ENCODE peak calls at places on chromosomes 7 and 10, in five cellular contexts. J is GM12878, W is sigmoid colon, U is stomach, N is HCT116. S is an unnamed sample.

GRCh38 chr7:139602143-139602722 is 78.7 kb downstream of the CLEC2L start:
- DNase-seq in J (no peak), W (no peak), U (no peak), N (peak; percentile 15), S (no peak)

GRCh38 chr10:84541289-84541637 is 212.9 kb downstream of the CCSER2 start:
- DNase-seq in J (no peak), W (no peak), U (no peak), N (no peak), S (no peak)

GRCh38 chr10:6300106-6300783 is 97.5 kb downstream of the PFKFB3 start:
- DNase-seq in J (peak; percentile 97), W (no peak), U (no peak), N (no peak), S (peak; percentile 25)

GRCh38 chr10:24363070-24363469 is 154.1 kb downstream of the KIAA1217 start:
- DNase-seq in J (no peak), W (no peak), U (no peak), N (no peak), S (no peak)

GRCh38 chr10:58023341-58024073 is 244.2 kb downstream of the IPMK start:
- DNase-seq in J (no peak), W (no peak), U (no peak), N (no peak), S (no peak)

GRCh38 chr7:49703876-49704275 is 69.6 kb upstream of the VWC2 start:
- DNase-seq in J (no peak), W (no peak), U (no peak), N (no peak), S (no peak)

GRCh38 chr7:102912742-102913141 is at the start of gene LRRC17:
- DNase-seq in J (no peak), W (no peak), U (no peak), N (no peak), S (no peak)

GRCh38 chr10:77351386-77351785 is 286.2 kb downstream of the KCNMA1 start:
- DNase-seq in J (no peak), W (no peak), U (no peak), N (no peak), S (no peak)

GRCh38 chr7:148944935-148945934 is 61.1 kb upstream of the EZH2 start:
- DNase-seq in J (no peak), W (no peak), U (no peak), N (no peak), S (no peak)

GRCh38 chr7:142111509-142111908 is at the start of gene MGAM2:
- DNase-seq in J (no peak), W (no peak), U (no peak), N (no peak), S (no peak)

GRCh38 chr7:135490783-135491182 is 19.1 kb downstream of the CNOT4 start:
- DNase-seq in J (no peak), W (no peak), U (peak; percentile 53), N (no peak), S (no peak)

GRCh38 chr7:106767498-106768323 is 97.4 kb upstream of the PIK3CG start:
- DNase-seq in J (no peak), W (no peak), U (no peak), N (no peak), S (no peak)

GRCh38 chr7:148962823-148963582 is 65.3 kb downstream of the PDIA4 start:
- DNase-seq in J (peak; percentile 68), W (peak; percentile 82), U (peak; percentile 61), N (peak; percentile 60), S (no peak)

GRCh38 chr10:81820418-81820817 is 54.6 kb upstream of the NRG3 start:
- DNase-seq in J (no peak), W (no peak), U (no peak), N (no peak), S (no peak)

GRCh38 chr10:63798599-63799498 is 277.6 kb downstream of the REEP3 start:
- DNase-seq in J (no peak), W (peak; percentile 82), U (peak; percentile 72), N (no peak), S (no peak)

GRCh38 chr7:36303202-36304098 is 86.2 kb upstream of the ANLN start:
- DNase-seq in J (no peak), W (peak; percentile 92), U (peak; percentile 78), N (peak; percentile 83), S (no peak)

GRCh38 chr10:47289921-47290320 is 10.1 kb upstream of the GDF10 start:
- DNase-seq in J (no peak), W (peak; percentile 29), U (no peak), N (no peak), S (no peak)

GRCh38 chr10:108360187-108360586 is 1195.7 kb upstream of the SORCS1 start:
- DNase-seq in J (no peak), W (no peak), U (no peak), N (no peak), S (no peak)

GRCh38 chr10:125661942-125662515 is 20.9 kb downstream of the TEX36 start:
- DNase-seq in J (no peak), W (no peak), U (no peak), N (peak; percentile 97), S (no peak)

GRCh38 chr10:3106908-3107425 is 39.6 kb downstream of the PFKP start:
- DNase-seq in J (no peak), W (no peak), U (no peak), N (no peak), S (no peak)

GRCh38 chr7:5172196-5172800 is 17.7 kb upstream of the WIPI2 start:
- DNase-seq in J (no peak), W (no peak), U (no peak), N (no peak), S (no peak)

GRCh38 chr10:103276941-103277712 is at the start of gene INA:
- DNase-seq in J (no peak), W (no peak), U (no peak), N (no peak), S (peak; percentile 69)

GRCh38 chr10:113015201-113015600 is 65.2 kb downstream of the TCF7L2 start:
- DNase-seq in J (no peak), W (no peak), U (no peak), N (no peak), S (no peak)

GRCh38 chr7:1621718-1622117 is 48.4 kb upstream of the ELFN1 start:
- DNase-seq in J (no peak), W (no peak), U (no peak), N (no peak), S (no peak)

GRCh38 chr7:110877086-110877485 is 213.8 kb upstream of the LRRN3 start:
- DNase-seq in J (no peak), W (no peak), U (no peak), N (no peak), S (no peak)

GRCh38 chr10:71952745-71953144 is 11.4 kb upstream of the CHST3 start:
- DNase-seq in J (no peak), W (no peak), U (no peak), N (no peak), S (no peak)

GRCh38 chr10:80274396-80275134 is 14.9 kb downstream of the MAT1A start:
- DNase-seq in J (no peak), W (no peak), U (peak; percentile 22), N (no peak), S (no peak)

GRCh38 chr7:81075150-81075549 is 156.3 kb upstream of the SEMA3C start:
- DNase-seq in J (no peak), W (no peak), U (no peak), N (peak; percentile 31), S (no peak)

GRCh38 chr7:53281312-53281711 is 245.9 kb downstream of the POM121L12 start:
- DNase-seq in J (no peak), W (no peak), U (no peak), N (no peak), S (no peak)

GRCh38 chr7:99843808-99844207 is 16.0 kb downstream of the CYP3A43 start:
- DNase-seq in J (no peak), W (no peak), U (no peak), N (no peak), S (no peak)

GRCh38 chr10:122441961-122442360 is 12.5 kb upstream of the ARMS2 start:
- DNase-seq in J (no peak), W (no peak), U (no peak), N (no peak), S (no peak)

GRCh38 chr7:1646957-1647891 is 22.9 kb upstream of the ELFN1 start:
- DNase-seq in J (no peak), W (no peak), U (no peak), N (no peak), S (no peak)

DNA sequence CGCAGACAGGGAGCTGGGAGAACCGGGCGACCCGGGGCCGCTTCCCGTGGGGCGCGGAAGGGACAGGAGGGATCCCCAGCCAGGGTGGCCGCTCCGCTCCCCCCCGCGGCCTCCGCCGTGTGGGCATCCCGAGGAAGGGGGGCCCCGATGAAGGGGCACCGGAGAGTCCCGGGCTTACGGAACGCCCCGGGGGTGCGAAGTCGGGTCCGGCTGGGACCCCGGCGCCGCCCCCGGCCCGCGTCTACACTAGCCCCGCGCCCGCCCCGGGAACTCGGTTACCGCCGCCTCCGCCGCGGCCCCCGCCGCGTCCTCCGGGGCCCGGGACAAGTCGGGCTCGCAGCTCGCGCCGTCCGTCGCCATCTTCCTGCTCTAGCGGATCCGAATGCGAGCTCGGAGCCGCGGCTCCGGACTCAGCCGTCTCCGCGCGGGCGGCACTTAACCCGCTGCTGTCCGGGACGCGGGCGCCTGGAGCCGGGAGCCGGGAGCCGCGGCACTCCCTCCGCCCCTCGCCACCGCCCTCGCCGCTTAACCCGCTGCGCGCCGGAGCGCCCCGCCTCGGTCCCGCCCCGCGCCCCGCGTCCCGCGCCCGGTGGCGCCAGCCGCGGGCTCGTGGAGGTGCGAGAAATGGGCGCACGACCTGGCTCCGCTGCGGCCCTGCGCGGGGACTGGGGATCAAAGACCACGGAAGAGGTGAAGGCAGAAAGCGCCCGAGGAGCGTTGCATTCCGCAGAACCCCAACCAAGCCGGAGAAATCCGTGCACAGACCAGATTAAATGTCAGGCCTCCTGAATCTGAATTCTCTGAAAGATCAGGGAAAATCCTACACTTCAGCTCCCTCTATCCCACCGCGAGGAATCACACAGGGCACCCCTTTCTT is at the start of gene CTTNBP2:
- DNase-seq in J (no peak), W (peak; percentile 73), U (peak; percentile 45), N (peak; percentile 6), S (peak; percentile 8)
- TF ChIP-seq POLR2AphosphoS5 in J (no peak), W (no peak), U (no peak), N (peak; percentile 29), S (no peak)

DNA sequence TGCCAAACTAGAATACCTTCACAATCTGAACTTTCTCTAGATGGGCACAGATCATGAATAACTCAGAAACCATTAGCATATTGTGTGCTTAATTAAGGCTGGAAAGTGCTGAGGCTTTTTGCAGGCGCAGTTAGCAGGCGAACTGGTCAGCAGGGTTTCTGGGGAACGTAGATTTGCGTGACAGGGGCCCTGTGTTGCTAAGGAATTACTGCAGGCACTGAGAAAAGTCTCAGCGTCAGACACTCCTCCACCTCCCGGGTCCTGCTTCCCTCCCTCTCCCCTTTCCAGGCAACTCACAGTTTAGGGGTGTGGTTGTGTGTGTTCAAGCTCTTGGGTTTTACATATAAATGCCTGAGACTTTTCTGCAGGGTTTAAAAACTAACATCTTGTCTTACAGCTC is 2.2 kb downstream of the MAP3K8 start:
- DNase-seq in J (no peak), W (peak; percentile 70), U (peak; percentile 34), N (no peak), S (no peak)
- TF ChIP-seq POLR2AphosphoS5 in J (peak; percentile 77), W (no peak), U (no peak), N (no peak), S (peak; percentile 32)

GRCh38 chr10:1521741-1522140 is 215.6 kb downstream of the ADARB2 start:
- DNase-seq in J (no peak), W (no peak), U (no peak), N (no peak), S (no peak)
- TF ChIP-seq POLR2AphosphoS5 in J (no peak), W (no peak), U (no peak), N (no peak), S (no peak)

DNA sequence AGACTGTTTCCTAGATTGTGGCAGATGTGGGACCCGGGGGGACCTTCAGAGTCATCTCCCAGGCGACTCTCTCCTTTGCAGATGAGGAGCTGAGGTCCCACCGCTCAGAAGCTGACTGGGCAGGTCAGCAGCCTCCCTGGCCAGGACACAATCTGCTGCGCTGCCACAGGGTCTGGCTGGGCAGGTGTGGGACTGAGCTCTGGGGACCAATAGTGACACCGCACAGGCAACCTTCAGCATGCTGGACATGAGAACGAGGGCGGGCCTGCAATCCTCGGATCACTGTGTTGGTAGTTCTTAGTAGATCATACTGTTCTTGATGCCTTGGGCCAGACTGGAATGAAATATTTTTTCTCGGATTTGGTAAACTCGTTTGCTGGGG is 20.5 kb upstream of the CRYGN start:
- DNase-seq in J (no peak), W (peak; percentile 84), U (no peak), N (no peak), S (no peak)
- TF ChIP-seq POLR2AphosphoS5 in J (no peak), W (no peak), U (no peak), N (no peak), S (no peak)